ENCODE peak calls at places on chromosomes 16 and 17, in four cellular contexts. A is effector CD8-positive, alpha-beta T cell; K is GM13976; F is nephron progenitor cell. I is an unnamed sample.

GRCh38 chr16:69241911-69242310 is 54.9 kb downstream of the SNTB2 start:
- DNase-seq in A (no peak), K (no peak), F (no peak), I (no peak)

GRCh38 chr17:75565618-75566017 is 22.0 kb upstream of the MYO15B start:
- DNase-seq in A (no peak), K (no peak), F (no peak), I (no peak)

GRCh38 chr17:58535431-58535830 is 21.0 kb upstream of the MTMR4 start:
- DNase-seq in A (no peak), K (no peak), F (no peak), I (no peak)

GRCh38 chr17:66714046-66715023 is 120.6 kb upstream of the CACNG5 start:
- DNase-seq in A (no peak), K (no peak), F (no peak), I (no peak)

GRCh38 chr16:49466529-49466831 is 92.9 kb downstream of the C16orf78 start:
- DNase-seq in A (no peak), K (no peak), F (no peak), I (peak; percentile 18)

GRCh38 chr17:52025231-52025630 is 133.3 kb downstream of the CA10 start:
- DNase-seq in A (no peak), K (no peak), F (no peak), I (no peak)

GRCh38 chr16:80318107-80318506 is 222.7 kb upstream of the DYNLRB2 start:
- DNase-seq in A (no peak), K (no peak), F (no peak), I (no peak)

GRCh38 chr16:78224342-78224741 is 124.9 kb downstream of the WWOX start:
- DNase-seq in A (no peak), K (no peak), F (no peak), I (no peak)

GRCh38 chr16:10988164-10988803 is 43.9 kb downstream of the CLEC16A start:
- DNase-seq in A (no peak), K (peak; percentile 58), F (no peak), I (peak; percentile 59)

GRCh38 chr17:72683506-72684404 is 408.7 kb downstream of the SLC39A11 start:
- DNase-seq in A (no peak), K (no peak), F (no peak), I (peak; percentile 51)

GRCh38 chr16:5158494-5158893 is 60.9 kb upstream of the EEF2KMT start:
- DNase-seq in A (no peak), K (no peak), F (no peak), I (no peak)

GRCh38 chr16:87765473-87765775 is 362 bp downstream of the KLHDC4 start:
- DNase-seq in A (peak; percentile 51), K (no peak), F (no peak), I (no peak)

GRCh38 chr16:67530013-67530939 is 1.6 kb downstream of the RIPOR1 start:
- DNase-seq in A (peak; percentile 19), K (peak; percentile 79), F (peak; percentile 68), I (peak; percentile 67)

GRCh38 chr17:82495844-82496528 is 23.5 kb upstream of the FOXK2 start:
- DNase-seq in A (no peak), K (no peak), F (no peak), I (no peak)

GRCh38 chr16:4661661-4662060 is 31.7 kb upstream of the NUDT16L1 start:
- DNase-seq in A (no peak), K (no peak), F (no peak), I (peak; percentile 56)

GRCh38 chr17:83193336-83194188 is 114.2 kb downstream of the METRNL start:
- DNase-seq in A (no peak), K (no peak), F (no peak), I (peak; percentile 47)

GRCh38 chr17:9529033-9529748 is 46.4 kb downstream of the STX8 start:
- DNase-seq in A (no peak), K (peak; percentile 55), F (no peak), I (no peak)

GRCh38 chr16:20918486-20919239 is 18.1 kb downstream of the LYRM1 start:
- DNase-seq in A (no peak), K (no peak), F (no peak), I (peak; percentile 61)

GRCh38 chr17:75654176-75654575 is 12.8 kb downstream of the RECQL5 start:
- DNase-seq in A (no peak), K (no peak), F (no peak), I (no peak)

GRCh38 chr17:45341389-45342158 is 24.8 kb upstream of the MAP3K14 start:
- DNase-seq in A (no peak), K (no peak), F (peak; percentile 85), I (peak; percentile 54)

GRCh38 chr17:64546716-64547115 is 39.9 kb downstream of the CEP95 start:
- DNase-seq in A (no peak), K (no peak), F (no peak), I (no peak)

GRCh38 chr17:68200689-68201424 is 47.0 kb upstream of the AMZ2 start:
- DNase-seq in A (peak; percentile 55), K (peak; percentile 73), F (peak; percentile 90), I (peak; percentile 63)

GRCh38 chr16:49023095-49023494 is 258.5 kb downstream of the CBLN1 start:
- DNase-seq in A (no peak), K (no peak), F (no peak), I (no peak)

GRCh38 chr16:3592559-3592958 is 15.4 kb upstream of the NLRC3 start:
- DNase-seq in A (no peak), K (no peak), F (no peak), I (no peak)

GRCh38 chr17:14774774-14775173 is 473.9 kb downstream of the HS3ST3B1 start:
- DNase-seq in A (no peak), K (no peak), F (no peak), I (no peak)

GRCh38 chr17:68611353-68612227 is 10.4 kb upstream of the FAM20A start:
- DNase-seq in A (no peak), K (no peak), F (no peak), I (no peak)

GRCh38 chr17:69800870-69801269 is 274.2 kb upstream of the KCNJ16 start:
- DNase-seq in A (no peak), K (no peak), F (no peak), I (no peak)

GRCh38 chr17:2040942-2041560 is 771 bp upstream of the OVCA2 start:
- DNase-seq in A (no peak), K (no peak), F (no peak), I (no peak)

GRCh38 chr17:50837286-50837979 is 2.0 kb downstream of the WFIKKN2 start:
- DNase-seq in A (no peak), K (no peak), F (no peak), I (no peak)

GRCh38 chr16:46972971-46973456 is 460 bp downstream of the DNAJA2 start:
- DNase-seq in A (peak; percentile 23), K (peak; percentile 75), F (peak; percentile 47), I (peak; percentile 30)

GRCh38 chr17:79365836-79366831 is 244.7 kb downstream of the RBFOX3 start:
- DNase-seq in A (no peak), K (no peak), F (peak; percentile 55), I (no peak)